ENCODE peak calls at places on chromosomes 13 and 19, in eight cellular contexts. L is brain microvascular endothelial cell, X is cardiac fibroblast, Y is AG09309, Q is upper lobe of right lung, W is heart right ventricle, Z is GM10248, M is ovary. D is an unnamed sample.
A peak's percentile ranks its signal among the peaks of the same experiment; 100 is the strongest.

GRCh38 chr13:72168126-72168525 is 301.1 kb upstream of the DACH1 start:
- DNase-seq in L (no peak), W (no peak), Y (no peak), X (no peak), Q (no peak), M (no peak), Z (no peak), D (no peak)

GRCh38 chr13:45328661-45329105 is 12.3 kb downstream of the TPT1 start:
- DNase-seq in L (peak; percentile 72), Q (no peak), X (peak; percentile 91), W (no peak), Z (no peak), M (no peak), Y (peak; percentile 91), D (no peak)

GRCh38 chr13:22061371-22061805 is 390.5 kb downstream of the FGF9 start:
- DNase-seq in Y (no peak), Z (peak; percentile 50), L (no peak), X (no peak), Q (no peak), W (no peak), M (no peak), D (peak; percentile 54)

GRCh38 chr13:49836516-49836915 is 44.0 kb upstream of the KPNA3 start:
- DNase-seq in X (no peak), M (no peak), Z (no peak), Y (no peak), W (no peak), Q (no peak), L (no peak), D (no peak)

GRCh38 chr13:105969761-105970160 is 565.7 kb downstream of the EFNB2 start:
- DNase-seq in Q (no peak), Z (no peak), Y (peak; percentile 57), X (no peak), L (no peak), M (no peak), W (no peak), D (no peak)

GRCh38 chr13:30792257-30793000 is 57.1 kb downstream of the ALOX5AP start:
- DNase-seq in W (peak; percentile 71), Z (no peak), X (peak; percentile 95), Y (peak; percentile 85), L (peak; percentile 93), M (peak; percentile 80), Q (peak; percentile 75), D (no peak)

GRCh38 chr13:33109319-33109718 is 93.1 kb downstream of the KL start:
- DNase-seq in M (no peak), Y (no peak), Z (no peak), W (no peak), X (no peak), L (no peak), Q (no peak), D (no peak)

GRCh38 chr13:26051231-26052135 is at the start of gene SHISA2:
- DNase-seq in Y (no peak), Z (peak; percentile 47), M (no peak), L (no peak), X (peak; percentile 75), Q (peak; percentile 78), W (peak; percentile 36), D (no peak)

GRCh38 chr13:24746618-24747247 is 17.2 kb upstream of the RNF17 start:
- DNase-seq in Z (no peak), M (no peak), Y (no peak), X (no peak), L (no peak), Q (no peak), W (no peak), D (no peak)

GRCh38 chr19:41427647-41428480 is 690 bp upstream of the B3GNT8 start:
- DNase-seq in L (no peak), M (peak; percentile 56), W (peak; percentile 44), X (no peak), Z (peak; percentile 44), Y (no peak), Q (peak; percentile 80), D (no peak)

GRCh38 chr19:33446156-33446917 is 72.8 kb downstream of the CEBPG start:
- DNase-seq in X (no peak), W (no peak), L (no peak), M (no peak), Y (no peak), Q (peak; percentile 60), Z (no peak), D (no peak)

GRCh38 chr19:50300814-50301606 is 28.2 kb downstream of the KCNC3 start:
- DNase-seq in Q (no peak), L (peak; percentile 76), M (no peak), Y (peak; percentile 17), X (peak; percentile 62), Z (no peak), W (no peak), D (no peak)

GRCh38 chr19:17235618-17236413 is 9.8 kb downstream of the OCEL1 start:
- DNase-seq in Z (peak; percentile 79), W (peak; percentile 77), Y (peak; percentile 31), M (peak; percentile 77), X (peak; percentile 78), Q (peak; percentile 87), L (peak; percentile 33), D (peak; percentile 62)

DNA sequence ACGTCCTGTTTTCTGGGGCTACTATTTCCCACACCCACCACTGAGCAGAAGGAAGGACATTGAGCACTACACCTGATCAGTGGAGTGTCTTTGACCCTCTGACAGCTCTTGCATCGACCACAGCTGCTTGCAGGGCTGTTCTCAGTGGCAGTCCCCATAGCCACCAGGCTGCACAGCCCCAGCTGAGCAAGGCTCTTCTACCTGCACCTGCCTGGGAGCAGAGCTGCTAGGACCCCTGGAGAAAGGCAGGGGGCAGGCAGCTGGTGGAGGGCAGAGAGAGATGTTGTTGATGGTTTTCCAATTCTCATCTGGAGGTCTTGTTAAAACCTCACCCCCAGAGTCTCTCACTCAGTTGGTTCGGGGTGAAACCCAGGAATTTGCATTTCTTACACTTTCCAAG is 361.8 kb upstream of the ZNF507 start:
- DNase-seq in M (no peak), W (no peak), L (no peak), X (no peak), Y (no peak), Z (no peak), Q (no peak), D (no peak)
- TF ChIP-seq CTCF in M (no peak), W (no peak), L (no peak), X (no peak), Y (no peak), Z (no peak), Q (no peak), D (no peak)

GRCh38 chr13:65725001-65725400 is 1505.1 kb downstream of the PCDH9 start:
- DNase-seq in X (peak; percentile 59), M (no peak), L (peak; percentile 94), W (no peak), Y (no peak), Z (no peak), Q (no peak), D (no peak)

GRCh38 chr13:65719831-65720230 is 1510.3 kb downstream of the PCDH9 start:
- DNase-seq in X (no peak), Y (no peak), Z (no peak), L (no peak), Q (no peak), M (no peak), W (no peak), D (no peak)

DNA sequence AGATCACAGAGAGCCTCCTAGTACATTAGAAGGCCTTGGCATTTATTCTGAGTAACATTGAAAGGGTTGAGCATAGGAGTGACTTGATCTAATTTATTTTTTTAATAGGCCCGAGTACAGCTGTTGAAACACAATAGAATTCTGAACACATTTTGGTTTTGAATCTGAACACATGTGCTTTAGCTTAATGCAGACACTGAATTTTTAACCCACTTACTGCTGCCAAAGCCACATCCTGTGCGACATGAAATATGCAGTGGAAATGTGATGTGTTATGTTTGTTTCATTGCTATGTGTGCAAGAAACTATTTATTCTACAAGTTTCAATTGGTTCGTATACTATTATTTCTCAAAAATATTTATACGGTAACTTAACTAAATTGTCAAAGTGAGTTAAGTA is 1505.9 kb downstream of the PCDH9 start:
- DNase-seq in Q (no peak), L (peak; percentile 71), Z (no peak), X (peak; percentile 84), M (no peak), W (no peak), Y (peak; percentile 14), D (no peak)
- TF ChIP-seq CTCF in Q (no peak), L (no peak), Z (no peak), X (no peak), M (no peak), W (no peak), Y (no peak), D (no peak)

DNA sequence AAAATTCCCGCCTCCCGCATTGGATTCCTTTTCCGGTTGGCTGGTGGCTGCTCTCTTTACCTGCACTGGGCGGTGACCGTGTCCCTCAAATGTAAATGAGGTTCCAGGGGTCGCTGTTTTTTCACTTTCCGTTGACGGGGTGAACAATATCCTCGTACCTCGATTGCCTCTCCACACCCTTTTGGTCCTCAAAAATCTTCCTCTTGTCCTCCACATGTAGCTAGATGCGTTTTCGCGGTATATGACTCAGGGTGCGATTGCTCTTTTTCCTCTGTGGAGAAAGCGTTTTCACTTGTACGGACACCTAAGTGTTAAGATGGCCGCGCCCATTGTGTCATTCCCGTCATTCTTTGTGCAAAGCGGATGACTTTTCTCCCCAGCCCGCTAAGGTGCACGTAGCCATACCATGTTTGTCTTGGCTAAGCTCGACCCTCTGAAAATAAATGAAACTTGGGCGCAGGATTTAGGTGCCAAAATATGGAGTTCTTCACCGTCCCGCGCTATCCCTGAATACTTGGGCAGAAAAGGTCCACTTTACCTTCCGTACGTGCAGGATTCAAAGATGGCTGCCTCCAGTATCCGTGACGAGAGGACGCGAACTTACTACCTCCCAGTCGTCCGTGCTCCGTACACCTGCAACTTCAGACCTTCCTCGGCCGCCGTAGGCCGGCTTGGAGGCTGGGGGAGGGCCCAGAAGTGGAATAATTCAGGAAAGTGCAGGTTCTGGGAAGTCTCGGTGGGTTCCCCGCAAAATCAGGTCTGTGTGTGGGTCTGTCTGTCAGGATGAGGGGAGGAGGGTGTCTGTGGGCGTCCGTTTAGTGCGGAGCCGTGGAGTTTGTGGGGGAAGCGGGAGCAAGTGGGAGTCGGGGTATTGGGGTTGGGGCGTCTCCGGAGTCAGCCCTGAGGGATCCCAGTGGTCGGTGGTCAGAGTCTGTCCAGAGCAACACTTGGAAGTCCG is at the start of gene ZNF613:
- DNase-seq in M (peak; percentile 88), Z (peak; percentile 90), X (peak; percentile 97), Y (peak; percentile 70), L (peak; percentile 90), W (peak; percentile 86), Q (peak; percentile 93), D (peak; percentile 77)
- TF ChIP-seq CTCF in M (peak; percentile 17), Z (no peak), X (peak; percentile 4), Y (peak; percentile 15), L (peak; percentile 23), W (no peak), Q (peak; percentile 13), D (no peak)

DNA sequence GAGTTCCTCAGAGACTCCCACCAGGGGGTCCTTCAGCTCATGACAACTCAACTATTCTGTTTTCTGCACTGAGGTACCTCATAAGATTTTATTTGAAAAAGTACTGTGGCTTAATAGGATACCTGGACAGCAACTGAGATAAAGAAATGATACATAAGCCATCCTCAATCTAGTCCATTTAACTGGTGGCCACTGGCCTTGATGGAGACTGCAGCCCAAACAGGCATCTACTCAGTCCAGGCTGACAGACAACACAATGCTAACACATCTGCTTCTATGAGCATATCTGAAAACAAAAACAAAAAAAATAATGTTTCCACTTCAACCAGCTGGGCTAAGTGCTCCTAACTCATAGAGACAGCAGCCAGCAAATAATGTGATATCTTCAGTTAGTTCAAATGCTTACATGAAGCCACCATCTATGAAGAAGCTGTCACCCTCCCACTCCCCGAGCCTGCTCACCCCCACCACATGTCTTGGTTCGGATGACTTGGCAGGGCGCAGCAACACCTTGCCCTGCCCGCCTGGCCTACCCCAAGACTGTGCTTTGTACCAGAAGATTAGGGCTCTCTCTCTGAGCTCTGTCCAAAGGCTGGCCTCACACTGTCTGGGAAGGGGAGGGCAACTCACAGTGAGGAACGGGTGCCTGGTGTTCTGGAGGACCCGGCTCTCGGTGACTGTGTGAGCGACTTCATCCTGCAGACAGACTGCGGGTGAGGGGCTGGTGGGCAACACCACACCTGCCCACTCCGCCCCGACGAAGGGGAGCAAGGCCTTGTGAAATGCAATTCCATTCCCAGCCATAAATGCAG is 13.1 kb upstream of the CCNP start:
- DNase-seq in W (no peak), L (no peak), X (no peak), Z (no peak), M (no peak), Q (no peak), Y (no peak), D (no peak)
- TF ChIP-seq CTCF in W (no peak), L (no peak), X (no peak), Z (no peak), M (no peak), Q (no peak), Y (no peak), D (no peak)